ENCODE peak calls at places on chromosomes 16 and 17, in seven cellular contexts. W, U, J, D, B, A and Z are unnamed samples.

GRCh38 chr17:80063815-80064585 is 27.6 kb downstream of the CCDC40 start:
- DNase-seq in A (no peak), B (no peak), J (peak), W (no peak), D (peak), U (no peak), Z (no peak)

GRCh38 chr16:71628810-71629209 is 2.8 kb downstream of the MARVELD3 start:
- DNase-seq in W (no peak), D (no peak), A (no peak), B (no peak), J (no peak), U (no peak), Z (no peak)

GRCh38 chr17:41689497-41690299 is 1.0 kb downstream of the EIF1 start:
- DNase-seq in A (peak), B (peak), D (no peak), U (peak), W (no peak), J (peak), Z (peak)

GRCh38 chr16:3554351-3554928 is 22.8 kb downstream of the NLRC3 start:
- DNase-seq in J (no peak), A (no peak), W (no peak), U (peak), B (no peak), D (no peak), Z (no peak)

GRCh38 chr17:45298546-45299285 is 18.1 kb downstream of the MAP3K14 start:
- DNase-seq in W (no peak), B (no peak), A (no peak), U (no peak), J (peak), D (no peak), Z (no peak)

GRCh38 chr16:73071131-73071940 is 23.4 kb upstream of the ZFHX3 start:
- DNase-seq in A (no peak), B (no peak), J (peak), D (no peak), U (peak), W (no peak), Z (no peak)

GRCh38 chr17:56174421-56174820 is 21.1 kb downstream of the ANKFN1 start:
- DNase-seq in U (no peak), J (no peak), A (no peak), B (no peak), D (no peak), W (no peak), Z (no peak)

GRCh38 chr17:57379237-57380054 is 123.1 kb downstream of the MSI2 start:
- DNase-seq in W (no peak), J (no peak), U (peak), A (no peak), D (no peak), B (no peak), Z (no peak)

GRCh38 chr17:32518856-32519768 is 32.3 kb downstream of the CDK5R1 start:
- DNase-seq in D (no peak), B (no peak), J (peak), U (peak), A (peak), W (no peak), Z (no peak)

GRCh38 chr17:29212681-29213121 is 32.5 kb upstream of the MYO18A start:
- DNase-seq in B (no peak), D (no peak), W (no peak), A (no peak), J (peak), U (no peak), Z (peak)

GRCh38 chr16:52680993-52681392 is 134.1 kb upstream of the TOX3 start:
- DNase-seq in U (no peak), B (no peak), A (no peak), W (no peak), D (no peak), J (no peak), Z (no peak)

GRCh38 chr16:85668676-85669424 is 19.9 kb downstream of the GINS2 start:
- DNase-seq in B (no peak), D (no peak), J (no peak), U (no peak), A (no peak), W (no peak), Z (no peak)

GRCh38 chr17:83037084-83037950 is 42.1 kb upstream of the METRNL start:
- DNase-seq in W (no peak), B (no peak), U (no peak), D (no peak), A (no peak), J (no peak), Z (no peak)

GRCh38 chr17:82962163-82962720 is 117.2 kb upstream of the METRNL start:
- DNase-seq in D (no peak), W (no peak), A (no peak), U (no peak), B (no peak), J (peak), Z (no peak)

GRCh38 chr17:6323626-6324356 is 111.1 kb downstream of the AIPL1 start:
- DNase-seq in B (no peak), J (peak), U (peak), W (no peak), D (no peak), A (no peak), Z (no peak)

GRCh38 chr17:57679356-57679755 is 65.7 kb downstream of the CCDC182 start:
- DNase-seq in J (no peak), U (no peak), W (no peak), B (no peak), A (no peak), D (no peak), Z (no peak)